ENCODE peak calls at places on chromosome 2, in seven cellular contexts. R, H, W, O, Q, V and P are unnamed samples.
A peak's percentile ranks its signal among the peaks of the same experiment; 100 is the strongest.

GRCh38 chr2:127508621-127509034 is 17.7 kb downstream of the IWS1 start:
- DNase-seq in R (peak; percentile 68), H (no peak), W (peak; percentile 75), O (peak; percentile 87), Q (no peak), V (peak; percentile 66), P (peak; percentile 93)

GRCh38 chr2:53519925-53520629 is 247.5 kb upstream of the CHAC2 start:
- DNase-seq in R (no peak), H (no peak), W (no peak), O (no peak), Q (no peak), V (no peak), P (no peak)

GRCh38 chr2:179578171-179578916 is 283.1 kb downstream of the ZNF385B start:
- DNase-seq in R (no peak), H (no peak), W (no peak), O (no peak), Q (no peak), V (no peak), P (no peak)

GRCh38 chr2:106187426-106187825 is 6.7 kb downstream of the UXS1 start:
- DNase-seq in R (no peak), H (no peak), W (no peak), O (no peak), Q (no peak), V (no peak), P (no peak)

GRCh38 chr2:215435261-215435808 is 533 bp downstream of the FN1 start:
- DNase-seq in R (peak; percentile 33), H (no peak), W (peak; percentile 65), O (peak; percentile 24), Q (peak; percentile 50), V (no peak), P (no peak)

GRCh38 chr2:99488587-99488998 is 1.2 kb downstream of the REV1 start:
- DNase-seq in R (no peak), H (no peak), W (peak; percentile 39), O (peak; percentile 28), Q (peak; percentile 13), V (peak; percentile 41), P (no peak)

GRCh38 chr2:211879323-211879722 is 659.3 kb downstream of the ERBB4 start:
- DNase-seq in R (no peak), H (no peak), W (no peak), O (no peak), Q (no peak), V (peak; percentile 10), P (no peak)

GRCh38 chr2:125160947-125161346 is 1135.9 kb downstream of the CNTNAP5 start:
- DNase-seq in R (no peak), H (no peak), W (no peak), O (no peak), Q (no peak), V (no peak), P (no peak)

GRCh38 chr2:3470856-3471737 is 48.2 kb downstream of the ADI1 start:
- DNase-seq in R (peak; percentile 39), H (no peak), W (no peak), O (no peak), Q (no peak), V (no peak), P (no peak)

GRCh38 chr2:102060047-102060446 is 68.3 kb downstream of the IL1R2 start:
- DNase-seq in R (no peak), H (no peak), W (no peak), O (no peak), Q (no peak), V (no peak), P (peak; percentile 42)

GRCh38 chr2:229348135-229348534 is 77.0 kb upstream of the PID1 start:
- DNase-seq in R (no peak), H (no peak), W (no peak), O (peak; percentile 7), Q (no peak), V (no peak), P (no peak)

GRCh38 chr2:67476808-67477790 is 80.0 kb downstream of the ETAA1 start:
- DNase-seq in R (no peak), H (no peak), W (peak; percentile 62), O (peak; percentile 65), Q (no peak), V (peak; percentile 33), P (no peak)

GRCh38 chr2:202822411-202822810 is 49.2 kb downstream of the ICA1L start:
- DNase-seq in R (no peak), H (no peak), W (no peak), O (no peak), Q (no peak), V (no peak), P (no peak)

GRCh38 chr2:36672199-36672598 is 24.3 kb upstream of the VIT start:
- DNase-seq in R (no peak), H (no peak), W (peak; percentile 26), O (peak; percentile 69), Q (no peak), V (no peak), P (no peak)

GRCh38 chr2:68846056-68846455 is 25.1 kb downstream of the BMP10 start:
- DNase-seq in R (no peak), H (no peak), W (no peak), O (no peak), Q (no peak), V (no peak), P (no peak)

GRCh38 chr2:24680196-24680595 is 113.0 kb downstream of the PTRHD1 start:
- DNase-seq in R (no peak), H (no peak), W (no peak), O (no peak), Q (no peak), V (no peak), P (no peak)

GRCh38 chr2:135074216-135074615 is 22.1 kb downstream of the RAB3GAP1 start:
- DNase-seq in R (no peak), H (no peak), W (no peak), O (no peak), Q (no peak), V (no peak), P (no peak)

GRCh38 chr2:204977914-204978313 is 432.6 kb downstream of the PARD3B start:
- DNase-seq in R (no peak), H (no peak), W (no peak), O (peak; percentile 5), Q (no peak), V (no peak), P (no peak)

GRCh38 chr2:109135572-109136185 is 6.7 kb downstream of the SH3RF3 start:
- DNase-seq in R (no peak), H (peak; percentile 15), W (no peak), O (no peak), Q (no peak), V (no peak), P (peak; percentile 13)

GRCh38 chr2:57204364-57204763 is 842.2 kb upstream of the VRK2 start:
- DNase-seq in R (no peak), H (no peak), W (peak; percentile 8), O (no peak), Q (no peak), V (no peak), P (no peak)

GRCh38 chr2:69704446-69704845 is 37.5 kb upstream of the ANXA4 start:
- DNase-seq in R (no peak), H (no peak), W (no peak), O (no peak), Q (no peak), V (no peak), P (no peak)

GRCh38 chr2:11914455-11914854 is 168.0 kb downstream of the LPIN1 start:
- DNase-seq in R (no peak), H (no peak), W (peak; percentile 28), O (no peak), Q (no peak), V (no peak), P (no peak)

GRCh38 chr2:239274391-239275001 is 126.3 kb downstream of the HDAC4 start:
- DNase-seq in R (no peak), H (no peak), W (no peak), O (peak; percentile 86), Q (no peak), V (peak; percentile 75), P (no peak)

GRCh38 chr2:31398881-31399280 is 15.7 kb downstream of the XDH start:
- DNase-seq in R (no peak), H (no peak), W (no peak), O (no peak), Q (no peak), V (no peak), P (no peak)

GRCh38 chr2:36512705-36513104 is 85.3 kb downstream of the FEZ2 start:
- DNase-seq in R (no peak), H (no peak), W (peak; percentile 31), O (no peak), Q (no peak), V (peak; percentile 25), P (no peak)

GRCh38 chr2:24883946-24884345 is 36.1 kb downstream of the ADCY3 start:
- DNase-seq in R (no peak), H (no peak), W (no peak), O (no peak), Q (no peak), V (no peak), P (no peak)

GRCh38 chr2:188314314-188315054 is 22.8 kb downstream of the GULP1 start:
- DNase-seq in R (no peak), H (no peak), W (no peak), O (no peak), Q (no peak), V (no peak), P (no peak)

GRCh38 chr2:129764376-129765325 is 214.8 kb upstream of the RAB6C start:
- DNase-seq in R (no peak), H (peak; percentile 29), W (no peak), O (no peak), Q (no peak), V (no peak), P (peak; percentile 76)
- TF ChIP-seq CTCF in R (peak; percentile 7), H (no peak), W (no peak), O (no peak), Q (no peak), V (no peak), P (no peak)

DNA sequence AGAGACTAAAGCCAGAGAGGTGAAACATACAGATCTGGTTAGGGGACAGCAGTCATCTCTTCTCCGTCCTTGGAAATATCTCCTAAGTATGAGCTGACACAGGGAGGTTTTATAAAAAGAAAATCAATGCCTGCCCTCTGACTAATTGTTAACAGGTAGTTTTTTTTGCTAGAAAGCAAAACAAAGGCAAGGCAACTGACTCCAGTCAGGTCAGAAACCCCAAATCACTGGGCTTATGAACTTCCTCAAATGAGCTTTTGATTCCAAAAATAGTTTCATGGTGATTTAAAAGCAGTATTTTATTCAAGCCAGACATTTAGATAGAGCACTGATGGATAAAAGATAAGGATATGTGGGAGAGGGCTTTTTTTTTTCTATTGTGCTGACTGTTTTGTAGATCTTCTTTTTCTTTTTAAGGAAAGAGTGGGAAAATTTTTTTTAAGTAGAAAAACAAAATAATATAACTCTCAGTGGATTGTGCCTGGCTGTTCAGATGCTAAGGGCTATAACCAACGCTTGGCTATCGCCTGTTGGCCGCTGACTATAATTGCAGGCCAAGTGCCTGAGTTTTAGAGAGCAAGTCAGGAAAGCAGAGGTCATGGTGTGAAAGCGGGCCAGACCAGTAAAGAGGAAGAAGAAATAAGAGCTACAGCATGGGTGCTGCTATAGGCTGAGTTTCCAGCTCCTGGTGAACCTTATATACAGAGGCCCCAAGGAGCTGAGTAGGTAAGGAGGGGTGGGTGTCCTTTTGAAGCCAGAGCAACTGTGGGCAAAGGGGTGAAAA is 44.9 kb downstream of the MRPL35 start:
- DNase-seq in R (no peak), H (no peak), W (no peak), O (no peak), Q (no peak), V (no peak), P (no peak)
- TF ChIP-seq CTCF in R (no peak), H (no peak), W (peak; percentile 20), O (no peak), Q (no peak), V (no peak), P (no peak)

GRCh38 chr2:207660994-207661393 is 35.8 kb upstream of the METTL21A start:
- DNase-seq in R (no peak), H (no peak), W (no peak), O (no peak), Q (no peak), V (no peak), P (no peak)
- TF ChIP-seq CTCF in R (no peak), H (no peak), W (no peak), O (no peak), Q (no peak), V (no peak), P (no peak)

GRCh38 chr2:158325031-158325781 is 131.3 kb downstream of the CCDC148 start:
- DNase-seq in R (no peak), H (no peak), W (no peak), O (no peak), Q (no peak), V (no peak), P (no peak)
- TF ChIP-seq CTCF in R (no peak), H (no peak), W (no peak), O (no peak), Q (no peak), V (no peak), P (no peak)